ENCODE peak calls at places on chromosomes 5 and 9, in six cellular contexts. U, C, P, H, I and Y are unnamed samples.

GRCh38 chr9:72440383-72440782 is 75.4 kb upstream of the ZFAND5 start:
- DNase-seq in U (no peak), C (no peak), P (no peak), H (no peak), I (no peak), Y (no peak)

GRCh38 chr5:95664204-95664786 is 17.7 kb downstream of the RFESD start:
- DNase-seq in U (peak; percentile 69), C (peak; percentile 33), P (no peak), H (no peak), I (no peak), Y (no peak)

GRCh38 chr5:140003519-140003918 is 39.6 kb downstream of the NRG2 start:
- DNase-seq in U (no peak), C (no peak), P (no peak), H (no peak), I (no peak), Y (no peak)

GRCh38 chr5:31678180-31678579 is 39.2 kb downstream of the PDZD2 start:
- DNase-seq in U (no peak), C (no peak), P (no peak), H (no peak), I (peak; percentile 28), Y (no peak)

GRCh38 chr5:68345166-68345565 is 129.6 kb downstream of the PIK3R1 start:
- DNase-seq in U (peak; percentile 39), C (peak; percentile 34), P (no peak), H (no peak), I (no peak), Y (no peak)

GRCh38 chr9:76403352-76403751 is 9.1 kb upstream of the RFK start:
- DNase-seq in U (peak; percentile 92), C (peak; percentile 77), P (peak; percentile 66), H (no peak), I (peak; percentile 13), Y (peak; percentile 69)

GRCh38 chr5:66987949-66988838 is 208.4 kb downstream of the CD180 start:
- DNase-seq in U (peak; percentile 49), C (no peak), P (peak; percentile 40), H (no peak), I (no peak), Y (no peak)

GRCh38 chr9:109934499-109935214 is 154.7 kb downstream of the PALM2AKAP2 start:
- DNase-seq in U (peak; percentile 60), C (peak; percentile 86), P (no peak), H (no peak), I (no peak), Y (no peak)

GRCh38 chr9:72997387-72997995 is 44.6 kb upstream of the ALDH1A1 start:
- DNase-seq in U (no peak), C (no peak), P (peak; percentile 98), H (peak; percentile 55), I (no peak), Y (no peak)

GRCh38 chr9:135480071-135480941 is 724 bp downstream of the PPP1R26 start:
- DNase-seq in U (peak; percentile 37), C (no peak), P (peak; percentile 54), H (peak; percentile 69), I (no peak), Y (no peak)

GRCh38 chr9:121278535-121279169 is 10.7 kb downstream of the GSN start:
- DNase-seq in U (peak; percentile 97), C (peak; percentile 99), P (peak; percentile 75), H (peak; percentile 76), I (peak; percentile 83), Y (peak; percentile 99)

GRCh38 chr9:27162045-27162444 is 53.0 kb downstream of the TEK start:
- DNase-seq in U (peak; percentile 57), C (peak; percentile 68), P (no peak), H (no peak), I (no peak), Y (no peak)

GRCh38 chr5:107670927-107671741 is at the start of gene EFNA5:
- DNase-seq in U (peak; percentile 65), C (peak; percentile 59), P (peak; percentile 30), H (peak; percentile 65), I (peak; percentile 21), Y (no peak)

GRCh38 chr5:56984445-56984844 is 32.5 kb upstream of the MIER3 start:
- DNase-seq in U (no peak), C (peak; percentile 6), P (no peak), H (no peak), I (no peak), Y (no peak)

GRCh38 chr5:15117691-15118090 is 246.1 kb upstream of the ANKH start:
- DNase-seq in U (no peak), C (no peak), P (no peak), H (no peak), I (no peak), Y (no peak)

GRCh38 chr5:36179950-36180349 is 28.0 kb downstream of the SKP2 start:
- DNase-seq in U (no peak), C (no peak), P (no peak), H (no peak), I (no peak), Y (no peak)

GRCh38 chr9:92634712-92635605 is 35.0 kb downstream of the IPPK start:
- DNase-seq in U (peak; percentile 83), C (peak; percentile 41), P (peak; percentile 78), H (peak; percentile 90), I (peak; percentile 79), Y (no peak)

GRCh38 chr9:77848897-77849296 is 182.7 kb downstream of the GNAQ start:
- DNase-seq in U (peak; percentile 92), C (peak; percentile 91), P (peak; percentile 39), H (no peak), I (peak; percentile 39), Y (peak; percentile 68)

GRCh38 chr5:10695055-10695649 is 65.9 kb downstream of the DAP start:
- DNase-seq in U (peak; percentile 78), C (peak; percentile 51), P (peak; percentile 75), H (peak; percentile 84), I (peak; percentile 71), Y (no peak)

GRCh38 chr5:94283093-94283492 is 335.3 kb downstream of the KIAA0825 start:
- DNase-seq in U (no peak), C (peak; percentile 2), P (no peak), H (no peak), I (no peak), Y (no peak)

GRCh38 chr9:124869986-124870560 is 8.1 kb downstream of the ARPC5L start:
- DNase-seq in U (peak; percentile 60), C (no peak), P (no peak), H (peak; percentile 67), I (peak; percentile 39), Y (no peak)

GRCh38 chr5:65925601-65926275 is 637 bp upstream of the ERBIN start:
- DNase-seq in U (peak; percentile 78), C (peak; percentile 83), P (peak; percentile 89), H (peak; percentile 92), I (peak; percentile 82), Y (peak; percentile 60)

GRCh38 chr9:86629530-86629929 is 275.3 kb upstream of the TUT7 start:
- DNase-seq in U (no peak), C (no peak), P (no peak), H (no peak), I (no peak), Y (no peak)

GRCh38 chr9:96725576-96725975 is 52.3 kb downstream of the ZNF510 start:
- DNase-seq in U (no peak), C (no peak), P (no peak), H (no peak), I (no peak), Y (no peak)

GRCh38 chr9:124743686-124744348 is 27.3 kb downstream of the NR6A1 start:
- DNase-seq in U (no peak), C (peak; percentile 37), P (no peak), H (no peak), I (no peak), Y (no peak)

GRCh38 chr9:134536101-134536900 is 105.3 kb upstream of the COL5A1 start:
- DNase-seq in U (peak; percentile 72), C (peak; percentile 93), P (no peak), H (peak; percentile 42), I (no peak), Y (no peak)

GRCh38 chr5:115648072-115648471 is 22.2 kb upstream of the TMED7 start:
- DNase-seq in U (no peak), C (no peak), P (no peak), H (no peak), I (no peak), Y (no peak)

DNA sequence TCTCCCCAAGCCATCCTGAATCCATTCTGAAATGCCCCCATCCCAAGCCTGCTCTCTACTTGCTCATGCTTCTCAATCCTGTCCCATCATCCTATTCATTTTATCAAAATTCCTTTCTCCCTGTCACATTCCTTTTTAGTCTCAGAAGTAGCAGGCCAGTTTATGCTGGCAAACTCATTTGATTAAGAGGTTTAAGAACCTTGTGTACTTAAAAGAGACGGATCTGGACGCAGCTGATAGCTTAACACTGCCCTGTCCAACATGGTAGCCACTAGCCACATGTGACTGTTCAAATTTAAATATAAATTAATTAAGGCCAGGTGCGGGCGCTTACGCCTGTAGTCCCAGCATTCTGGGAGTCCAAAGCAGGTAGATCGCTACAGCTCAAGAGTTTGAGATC is 5.6 kb upstream of the KCNV2 start:
- DNase-seq in U (no peak), C (no peak), P (no peak), H (no peak), I (no peak), Y (no peak)
- H3K4me3 ChIP-seq in U (no peak overlapping the region), C (no peak overlapping the region), P (no peak overlapping the region), H (no peak overlapping the region), I (no peak overlapping the region), Y (no peak overlapping the region)

DNA sequence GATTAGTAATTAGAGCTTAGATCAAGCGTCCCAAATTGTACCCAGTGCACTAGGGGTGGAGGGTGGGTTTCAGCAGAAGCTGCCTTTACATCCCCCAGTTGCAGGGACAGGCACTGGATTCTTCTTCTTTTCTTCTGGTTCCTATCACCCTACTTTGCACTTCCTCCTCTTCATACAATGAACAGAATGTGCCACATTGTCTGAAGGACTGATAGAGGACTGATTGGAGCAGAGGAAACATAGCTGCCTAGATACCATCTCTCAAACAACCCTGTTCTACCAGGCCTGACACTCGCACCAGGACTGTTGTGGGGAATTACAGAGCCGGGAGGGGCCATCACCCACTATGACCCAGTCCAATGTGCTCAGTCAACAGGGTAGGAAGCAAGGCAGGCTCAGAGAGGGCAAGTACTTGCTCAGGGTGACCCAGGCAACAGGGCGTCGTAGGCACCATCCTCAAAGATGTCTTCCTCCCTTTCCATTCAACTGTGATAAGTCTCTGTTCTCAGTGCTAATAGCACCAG is 6.2 kb downstream of the LCP2 start:
- DNase-seq in U (no peak), C (no peak), P (no peak), H (no peak), I (no peak), Y (no peak)
- H3K4me3 ChIP-seq in U (no peak overlapping the region), C (no peak overlapping the region), P (no peak overlapping the region), H (no peak overlapping the region), I (no peak overlapping the region), Y (no peak overlapping the region)

GRCh38 chr5:54792611-54793404 is 192.6 kb downstream of the ESM1 start:
- DNase-seq in U (no peak), C (peak; percentile 17), P (no peak), H (no peak), I (no peak), Y (no peak)
- H3K4me3 ChIP-seq in U (no peak overlapping the region), C (no peak overlapping the region), P (no peak overlapping the region), H (no peak overlapping the region), I (no peak overlapping the region), Y (no peak overlapping the region)

DNA sequence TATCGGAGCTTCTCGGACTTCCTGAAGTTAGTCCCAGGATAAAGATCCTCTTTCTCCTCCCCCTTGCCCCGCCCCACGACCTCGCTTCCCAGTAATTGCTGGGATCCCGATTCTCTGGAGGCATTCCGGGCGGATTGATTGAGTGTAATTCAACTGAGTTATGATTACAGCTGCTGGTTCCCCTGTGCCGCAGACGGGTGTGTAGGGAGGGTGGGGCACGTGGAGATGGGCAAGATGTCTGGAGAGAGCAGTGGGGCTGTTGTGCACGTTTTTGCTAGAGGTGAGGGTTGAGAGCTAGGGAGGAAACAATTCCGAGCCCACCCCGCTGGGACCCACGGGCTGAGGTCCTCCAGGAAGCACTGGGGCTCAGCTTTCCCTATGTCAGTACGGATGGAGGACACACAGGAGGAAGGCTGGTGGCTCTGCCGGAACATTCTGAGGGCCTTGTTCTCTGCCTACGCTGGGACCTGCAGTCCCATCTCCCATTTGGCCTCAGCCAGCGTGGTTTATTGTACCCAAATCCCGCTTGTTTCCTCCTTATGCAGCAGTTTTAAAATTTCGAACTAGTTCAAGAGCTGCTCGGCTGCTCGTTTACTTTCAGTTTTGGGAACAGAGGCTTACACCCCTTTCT is 2.4 kb upstream of the DMRT2 start:
- DNase-seq in U (peak; percentile 14), C (no peak), P (no peak), H (no peak), I (no peak), Y (no peak)
- H3K4me3 ChIP-seq in U (peak overlapping the region; percentile 34), C (peak overlapping the region; percentile 31), P (no peak overlapping the region), H (peak overlapping the region; percentile 60), I (peak overlapping the region; percentile 54), Y (peak overlapping the region; percentile 29)